ENCODE peak calls at places on chromosomes 2 and 18, in seven cellular contexts. T, N, M, Y, C, A and G are unnamed samples.

GRCh38 chr2:20567159-20567925 is 83.6 kb downstream of the HS1BP3 start:
- DNase-seq in M (no peak), N (no peak), C (no peak), T (no peak), A (no peak), Y (no peak), G (no peak)

GRCh38 chr2:169823996-169824372 is 721 bp downstream of the METTL5 start:
- DNase-seq in T (no peak), C (no peak), M (no peak), A (no peak), Y (no peak), N (no peak), G (no peak)

GRCh38 chr2:221484761-221485499 is 87.2 kb downstream of the EPHA4 start:
- DNase-seq in C (no peak), N (no peak), Y (no peak), T (no peak), M (no peak), A (no peak), G (no peak)

GRCh38 chr2:63053889-63054725 is 3.5 kb downstream of the OTX1 start:
- DNase-seq in C (no peak), Y (no peak), A (no peak), M (peak), T (peak), N (no peak), G (no peak)

GRCh38 chr2:165055081-165055879 is 100.0 kb upstream of the SLC38A11 start:
- DNase-seq in T (no peak), C (no peak), M (no peak), A (no peak), Y (peak), N (no peak), G (no peak)

GRCh38 chr2:225270053-225270452 is 129.5 kb upstream of the NYAP2 start:
- DNase-seq in T (no peak), Y (no peak), A (no peak), M (no peak), N (no peak), C (no peak), G (no peak)

GRCh38 chr2:73823916-73824523 is 4.7 kb upstream of the STAMBP start:
- DNase-seq in C (peak), T (peak), N (no peak), Y (peak), M (no peak), A (no peak), G (peak)

GRCh38 chr2:176848844-176849243 is 363.8 kb upstream of the HNRNPA3 start:
- DNase-seq in A (no peak), Y (no peak), N (no peak), T (no peak), C (no peak), M (no peak), G (no peak)

GRCh38 chr18:28457784-28458183 is 280.9 kb upstream of the CDH2 start:
- DNase-seq in N (no peak), A (no peak), M (no peak), Y (no peak), T (no peak), C (no peak), G (no peak)

GRCh38 chr2:119367472-119368099 is 809 bp downstream of the DBI start:
- DNase-seq in A (no peak), M (peak), T (peak), N (peak), C (no peak), Y (peak), G (peak)

GRCh38 chr18:7158201-7158600 is 40.6 kb upstream of the LAMA1 start:
- DNase-seq in C (peak), Y (peak), T (no peak), N (no peak), A (peak), M (no peak), G (peak)

GRCh38 chr2:135667045-135667444 is 74.6 kb upstream of the UBXN4 start:
- DNase-seq in M (no peak), Y (no peak), C (no peak), T (no peak), N (no peak), A (no peak), G (no peak)

GRCh38 chr2:234032301-234032856 is 18.1 kb upstream of the SPP2 start:
- DNase-seq in C (no peak), M (no peak), A (no peak), Y (peak), N (no peak), T (peak), G (peak)

GRCh38 chr2:8475349-8476045 is 206.4 kb upstream of the ID2 start:
- DNase-seq in Y (no peak), T (peak), N (no peak), C (no peak), M (peak), A (no peak), G (no peak)

GRCh38 chr2:160472839-160473251 is 20.8 kb downstream of the RBMS1 start:
- DNase-seq in C (peak), T (no peak), Y (peak), A (no peak), N (no peak), M (no peak), G (no peak)

GRCh38 chr2:69450735-69451416 is 13.6 kb upstream of the NFU1 start:
- DNase-seq in C (no peak), A (no peak), N (no peak), T (no peak), M (no peak), Y (no peak), G (no peak)

GRCh38 chr2:216279011-216279410 is 93.3 kb downstream of the MARCHF4 start:
- DNase-seq in Y (no peak), T (no peak), N (no peak), C (no peak), M (no peak), A (no peak), G (peak)

GRCh38 chr2:229243880-229244560 is 27.1 kb downstream of the PID1 start:
- DNase-seq in T (no peak), A (no peak), N (no peak), M (no peak), Y (no peak), C (no peak), G (no peak)

GRCh38 chr2:9288681-9289338 is 82.2 kb downstream of the ASAP2 start:
- DNase-seq in Y (peak), A (no peak), N (no peak), C (no peak), M (no peak), T (no peak), G (peak)

GRCh38 chr2:53787255-53787910 is 539 bp downstream of the ERLEC1 start:
- DNase-seq in Y (no peak), A (no peak), M (no peak), C (peak), T (no peak), N (no peak), G (peak)

GRCh38 chr2:163877316-163877715 is 141.5 kb upstream of the FIGN start:
- DNase-seq in T (no peak), N (no peak), Y (peak), A (no peak), C (peak), M (no peak), G (peak)

GRCh38 chr2:40844353-40845277 is 392.7 kb upstream of the SLC8A1 start:
- DNase-seq in C (no peak), A (no peak), T (peak), N (no peak), Y (no peak), M (no peak), G (no peak)

GRCh38 chr2:234249873-234250272 is 199.4 kb downstream of the SPP2 start:
- DNase-seq in T (no peak), M (no peak), N (no peak), C (no peak), Y (peak), A (no peak), G (peak)

GRCh38 chr2:136328396-136328795 is 210.4 kb upstream of the CXCR4 start:
- DNase-seq in A (no peak), T (no peak), C (no peak), M (no peak), Y (no peak), N (no peak), G (no peak)

GRCh38 chr2:33214436-33214835 is 262.0 kb upstream of the RASGRP3 start:
- DNase-seq in M (peak), C (no peak), Y (peak), N (no peak), A (no peak), T (peak), G (no peak)

GRCh38 chr2:26191316-26192159 is 18.6 kb downstream of the GAREM2 start:
- DNase-seq in T (no peak), M (no peak), A (no peak), N (no peak), C (no peak), Y (no peak), G (no peak)

GRCh38 chr18:65659912-65660311 is 90.9 kb upstream of the CDH7 start:
- DNase-seq in T (no peak), Y (no peak), N (no peak), M (no peak), A (no peak), C (no peak), G (no peak)

GRCh38 chr2:8628870-8629209 is 53.0 kb upstream of the ID2 start:
- DNase-seq in Y (no peak), A (no peak), N (no peak), T (peak), C (no peak), M (no peak), G (no peak)

GRCh38 chr2:169472249-169472648 is 7.0 kb upstream of the BBS5 start:
- DNase-seq in T (no peak), A (no peak), M (no peak), C (no peak), N (no peak), Y (no peak), G (no peak)

GRCh38 chr2:119155633-119156032 is 2.9 kb downstream of the C1QL2 start:
- DNase-seq in Y (no peak), N (no peak), T (no peak), C (no peak), M (no peak), A (no peak), G (no peak)

GRCh38 chr18:56188521-56188920 is 449.9 kb downstream of the TXNL1 start:
- DNase-seq in M (no peak), A (no peak), C (no peak), Y (no peak), T (no peak), N (no peak), G (no peak)

GRCh38 chr2:47842846-47843245 is 59.9 kb downstream of the MSH6 start:
- DNase-seq in A (no peak), N (no peak), M (no peak), Y (no peak), T (no peak), C (no peak), G (no peak)

GRCh38 chr2:226300487-226300886 is 499.1 kb downstream of the IRS1 start:
- DNase-seq in C (no peak), M (no peak), T (peak), Y (no peak), A (no peak), N (no peak), G (no peak)

GRCh38 chr2:194896871-194897270 is 760.2 kb upstream of the SLC39A10 start:
- DNase-seq in C (no peak), T (no peak), A (no peak), Y (no peak), M (no peak), N (no peak), G (no peak)

GRCh38 chr2:241702155-241702404 is 241 bp downstream of the ING5 start:
- DNase-seq in T (peak), A (no peak), Y (peak), N (no peak), C (no peak), M (peak), G (no peak)

GRCh38 chr2:42317486-42317885 is 43.5 kb downstream of the COX7A2L start:
- DNase-seq in M (no peak), N (no peak), C (no peak), Y (no peak), A (no peak), T (no peak), G (no peak)